ENCODE peak calls at places on chromosomes 11 and 22, in eight cellular contexts. P is T-helper 2 cell, C is RWPE1, Z is substantia nigra, T is heart left ventricle, V is Ammon's horn, Q is Caki2, R is COR-L47. W is an unnamed sample.
A peak's percentile ranks its signal among the peaks of the same experiment; 100 is the strongest.

GRCh38 chr11:10506013-10506370 is 35.0 kb downstream of the RNF141 start:
- DNase-seq in R (no peak), P (no peak), T (no peak), Z (no peak), V (no peak), C (peak; percentile 54), Q (no peak), W (no peak)

GRCh38 chr11:35525501-35526175 is at the start of gene PAMR1:
- DNase-seq in Z (no peak), V (peak; percentile 22), C (peak; percentile 22), Q (no peak), R (peak; percentile 29), P (no peak), T (peak; percentile 59), W (no peak)

GRCh38 chr22:37594237-37594636 is 14.3 kb upstream of the LGALS2 start:
- DNase-seq in Z (no peak), P (no peak), V (no peak), R (no peak), T (no peak), Q (no peak), C (no peak), W (no peak)

GRCh38 chr22:37173709-37174108 is 14.3 kb downstream of the C1QTNF6 start:
- DNase-seq in Q (no peak), R (no peak), T (no peak), P (no peak), Z (no peak), C (no peak), V (no peak), W (no peak)

GRCh38 chr22:41801886-41802285 is 1.4 kb downstream of the CCDC134 start:
- DNase-seq in Q (no peak), C (no peak), P (no peak), Z (no peak), T (no peak), V (no peak), R (no peak), W (no peak)

GRCh38 chr11:72573380-72573949 is 100.8 kb downstream of the PDE2A start:
- DNase-seq in C (peak; percentile 76), R (no peak), Q (peak; percentile 8), T (no peak), Z (peak; percentile 21), P (no peak), V (no peak), W (no peak)

GRCh38 chr11:13384837-13385417 is 78.1 kb downstream of the BTBD10 start:
- DNase-seq in P (no peak), Z (no peak), Q (no peak), C (peak; percentile 42), V (peak; percentile 46), T (no peak), R (peak; percentile 18), W (no peak)

GRCh38 chr11:15976433-15977045 is 379.8 kb downstream of the SOX6 start:
- DNase-seq in Z (no peak), P (no peak), Q (no peak), V (no peak), T (no peak), R (no peak), C (no peak), W (no peak)

GRCh38 chr11:74870485-74870884 is 78.4 kb downstream of the XRRA1 start:
- DNase-seq in Q (no peak), C (no peak), V (no peak), Z (no peak), P (no peak), T (no peak), R (no peak), W (no peak)

GRCh38 chr22:29623059-29623458 is 19.6 kb downstream of the NF2 start:
- DNase-seq in T (no peak), R (no peak), C (no peak), Q (no peak), Z (no peak), V (no peak), P (no peak), W (no peak)

GRCh38 chr11:2798951-2799761 is 86.4 kb downstream of the CDKN1C start:
- DNase-seq in P (no peak), Z (no peak), T (peak; percentile 2), R (no peak), Q (no peak), C (no peak), V (no peak), W (no peak)

GRCh38 chr11:10307411-10308207 is 2.7 kb downstream of the ADM start:
- DNase-seq in P (peak; percentile 71), Q (peak; percentile 99), V (peak; percentile 78), C (peak; percentile 83), Z (peak; percentile 81), T (peak; percentile 83), R (peak; percentile 77), W (peak; percentile 62)

GRCh38 chr11:110601941-110602340 is 110.3 kb downstream of the ARHGAP20 start:
- DNase-seq in V (no peak), Q (no peak), C (no peak), P (no peak), T (no peak), R (no peak), Z (no peak), W (no peak)

GRCh38 chr11:120869097-120869496 is 154.8 kb upstream of the TBCEL start:
- DNase-seq in P (no peak), T (no peak), R (no peak), Q (no peak), V (no peak), C (no peak), Z (no peak), W (no peak)

GRCh38 chr22:24429411-24430365 is 2.3 kb downstream of the ADORA2A start:
- DNase-seq in P (no peak), V (no peak), Q (no peak), T (peak; percentile 69), C (no peak), Z (peak; percentile 9), R (peak; percentile 68), W (peak; percentile 56)

GRCh38 chr22:22818861-22819855 is 68.5 kb upstream of the IGLL5 start:
- DNase-seq in Z (no peak), Q (no peak), P (no peak), C (no peak), T (no peak), R (no peak), V (no peak), W (no peak)

GRCh38 chr11:78371221-78371899 is 46.3 kb downstream of the GAB2 start:
- DNase-seq in C (no peak), Z (no peak), V (no peak), T (no peak), R (no peak), Q (no peak), P (no peak), W (no peak)

GRCh38 chr11:123116486-123116885 is 54.5 kb upstream of the HSPA8 start:
- DNase-seq in V (no peak), Q (no peak), T (no peak), C (no peak), R (no peak), P (no peak), Z (no peak), W (no peak)

GRCh38 chr11:19651654-19652053 is 61.0 kb upstream of the NAV2 start:
- DNase-seq in Q (no peak), T (no peak), Z (no peak), R (no peak), V (no peak), C (no peak), P (no peak), W (no peak)

GRCh38 chr11:14179126-14179820 is 179.7 kb downstream of the RRAS2 start:
- DNase-seq in T (no peak), Z (no peak), R (peak; percentile 45), C (no peak), Q (peak; percentile 74), P (no peak), V (no peak), W (no peak)

GRCh38 chr11:67022341-67022933 is 497 bp upstream of the SYT12 start:
- DNase-seq in R (peak; percentile 75), P (no peak), C (peak; percentile 84), Z (no peak), V (peak; percentile 27), T (peak; percentile 27), Q (peak; percentile 76), W (no peak)

GRCh38 chr11:128686745-128687177 is 7.1 kb upstream of the FLI1 start:
- DNase-seq in C (peak; percentile 47), V (peak; percentile 40), T (peak; percentile 43), R (no peak), Z (no peak), Q (no peak), P (no peak), W (peak; percentile 29)

GRCh38 chr11:124673333-124674167 is at the start of the genes SIAE and SPA17:
- DNase-seq in Z (peak; percentile 75), C (peak; percentile 97), Q (peak; percentile 96), T (peak; percentile 95), R (peak; percentile 16), V (peak; percentile 82), P (peak; percentile 67), W (peak; percentile 73)